ENCODE peak calls at places on chromosomes 11 and 22, in four cellular contexts. F, A, K and W are unnamed samples.

GRCh38 chr11:95652002-95652472 is 137.5 kb downstream of the FAM76B start:
- DNase-seq in F (no peak), A (no peak), K (peak), W (no peak)

GRCh38 chr11:61890536-61891330 is 612 bp downstream of the FADS3 start:
- DNase-seq in F (no peak), A (peak), K (peak), W (no peak)

GRCh38 chr11:27390959-27391326 is 27.9 kb upstream of the CCDC34 start:
- DNase-seq in F (no peak), A (no peak), K (no peak), W (no peak)

GRCh38 chr11:24705474-24705873 is 208.6 kb downstream of the LUZP2 start:
- DNase-seq in F (no peak), A (no peak), K (no peak), W (no peak)

GRCh38 chr11:65432686-65433582 is 10.3 kb downstream of the NEAT1 start:
- DNase-seq in F (no peak), A (no peak), K (peak), W (no peak)

GRCh38 chr11:134414772-134415765 is 3.0 kb upstream of the B3GAT1 start:
- DNase-seq in F (no peak), A (no peak), K (no peak), W (peak)

GRCh38 chr11:16047073-16047472 is 309.3 kb downstream of the SOX6 start:
- DNase-seq in F (no peak), A (no peak), K (peak), W (peak)

GRCh38 chr22:48404801-48405447 is 1422.7 kb downstream of the BRD1 start:
- DNase-seq in F (no peak), A (no peak), K (no peak), W (no peak)

GRCh38 chr11:19444231-19444630 is 203.5 kb upstream of the E2F8 start:
- DNase-seq in F (no peak), A (no peak), K (no peak), W (no peak)

GRCh38 chr11:35040221-35040942 is 98.6 kb upstream of the CD44 start:
- DNase-seq in F (peak), A (no peak), K (peak), W (no peak)

GRCh38 chr11:71203681-71204080 is 48.7 kb downstream of the SHANK2 start:
- DNase-seq in F (no peak), A (no peak), K (no peak), W (no peak)

GRCh38 chr11:40338062-40338461 is 1121.4 kb downstream of the LRRC4C start:
- DNase-seq in F (no peak), A (no peak), K (no peak), W (no peak)

GRCh38 chr11:29300441-29300840 is 716.4 kb downstream of the KCNA4 start:
- DNase-seq in F (no peak), A (no peak), K (no peak), W (no peak)

GRCh38 chr11:118916842-118917388 is 8.8 kb downstream of the BCL9L start:
- DNase-seq in F (no peak), A (peak), K (peak), W (peak)

GRCh38 chr11:78032090-78032489 is 9.0 kb upstream of the KCTD14 start:
- DNase-seq in F (no peak), A (no peak), K (no peak), W (no peak)

GRCh38 chr11:110474578-110474977 is 44.8 kb downstream of the FDX1 start:
- DNase-seq in F (no peak), A (no peak), K (no peak), W (no peak)

GRCh38 chr22:49215840-49216239 is 611.8 kb downstream of the BRD1 start:
- DNase-seq in F (no peak), A (no peak), K (no peak), W (no peak)

GRCh38 chr11:326592-326841 is 5.9 kb upstream of the IFITM3 start:
- DNase-seq in F (no peak), A (no peak), K (no peak), W (no peak)

GRCh38 chr11:15764948-15765347 is 591.4 kb downstream of the SOX6 start:
- DNase-seq in F (no peak), A (no peak), K (no peak), W (no peak)

GRCh38 chr11:102683277-102683676 is 22.3 kb downstream of the MMP27 start:
- DNase-seq in F (no peak), A (no peak), K (no peak), W (no peak)
- TF ChIP-seq MAX in F (no peak), A (no peak), K (no peak), W (no peak)

DNA sequence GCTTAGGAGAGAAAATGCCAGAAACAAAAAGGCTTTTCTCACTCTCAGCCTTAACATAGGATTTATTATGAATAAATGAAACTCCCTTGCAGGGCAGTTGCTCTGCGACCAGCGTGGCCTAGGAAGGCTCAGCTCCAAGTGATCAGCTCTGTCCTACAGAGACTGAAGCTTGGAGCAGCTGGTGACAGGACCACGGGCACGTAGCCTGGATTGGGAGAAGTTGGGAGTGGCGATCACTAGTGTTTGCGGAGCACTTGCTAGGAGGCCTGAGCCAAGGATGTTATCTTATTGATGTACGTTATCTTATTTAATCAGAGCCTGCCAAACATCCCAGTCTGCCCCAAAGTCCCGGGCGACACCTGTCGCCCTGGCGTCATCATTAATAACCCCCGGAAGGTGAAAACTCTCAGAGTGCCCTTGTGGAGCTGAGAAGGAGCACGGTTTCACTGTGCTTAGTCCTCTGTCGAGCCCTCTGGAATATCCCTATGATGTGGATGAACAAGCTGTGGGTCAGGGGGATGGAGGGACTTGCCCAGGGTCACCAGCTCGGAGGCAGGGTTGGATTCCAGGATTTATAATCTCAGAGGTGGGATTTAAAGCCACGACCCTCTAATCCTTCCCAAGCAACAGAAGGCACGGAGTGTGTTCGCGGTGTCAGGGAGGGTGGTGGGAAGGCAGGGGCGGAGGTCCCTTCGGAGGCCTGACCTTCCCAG is 40.8 kb upstream of the SMIM38 start:
- DNase-seq in F (no peak), A (no peak), K (no peak), W (no peak)
- TF ChIP-seq ETV6 in F (no peak), A (no peak), K (no peak), W (no peak)

DNA sequence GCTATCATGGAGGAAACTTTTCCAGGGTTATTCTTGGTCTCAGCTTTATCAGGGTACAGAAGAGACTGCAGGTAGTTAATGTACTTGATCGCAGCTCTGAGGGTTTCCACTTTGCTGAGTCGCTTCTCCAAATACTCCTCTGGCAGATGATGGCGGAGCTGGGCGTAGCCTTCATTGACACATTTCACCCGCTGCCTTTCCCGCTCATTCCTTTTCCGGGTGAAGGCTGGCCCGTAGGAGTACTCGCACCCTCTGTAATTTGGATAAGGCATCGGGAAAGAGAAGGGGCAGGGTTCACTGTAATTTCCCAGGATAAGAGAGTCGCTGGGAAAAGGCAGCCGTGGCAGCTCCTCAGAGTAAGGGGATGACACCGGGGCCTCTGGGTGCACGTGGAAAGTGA is 4.9 kb upstream of the C11orf16 start:
- DNase-seq in F (no peak), A (no peak), K (no peak), W (no peak)
- TF ChIP-seq MAX in F (no peak), A (no peak), K (no peak), W (no peak)

GRCh38 chr11:14413307-14414072 is 54.5 kb upstream of the RRAS2 start:
- DNase-seq in F (no peak), A (no peak), K (peak), W (peak)
- TF ChIP-seq ETV6 in F (no peak), A (no peak), K (no peak), W (no peak)

GRCh38 chr22:37240941-37241320 is 3.1 kb downstream of the RAC2 start:
- DNase-seq in F (no peak), A (no peak), K (no peak), W (no peak)
- TF ChIP-seq MAX in F (no peak), A (no peak), K (no peak), W (no peak)

GRCh38 chr11:125343086-125343731 is 152.9 kb downstream of the FEZ1 start:
- DNase-seq in F (no peak), A (no peak), K (no peak), W (no peak)

GRCh38 chr11:125342281-125342980 is 153.6 kb downstream of the FEZ1 start:
- DNase-seq in F (no peak), A (no peak), K (no peak), W (no peak)

GRCh38 chr11:125344846-125345705 is 151.0 kb downstream of the FEZ1 start:
- DNase-seq in F (no peak), A (no peak), K (no peak), W (no peak)

GRCh38 chr11:125341676-125342075 is 154.4 kb downstream of the FEZ1 start:
- DNase-seq in F (no peak), A (no peak), K (no peak), W (no peak)

GRCh38 chr11:125343732-125344131 is 152.3 kb downstream of the FEZ1 start:
- DNase-seq in F (no peak), A (no peak), K (no peak), W (no peak)
- TF ChIP-seq ETV6 in F (no peak), A (no peak), K (no peak), W (no peak)

GRCh38 chr11:125572916-125573315 is 3.6 kb downstream of the EI24 start:
- DNase-seq in F (no peak), A (no peak), K (no peak), W (no peak)

GRCh38 chr11:125568970-125569912 is at the start of gene EI24:
- DNase-seq in F (peak), A (peak), K (peak), W (peak)

GRCh38 chr11:125570952-125571351 is 1.7 kb downstream of the EI24 start:
- DNase-seq in F (no peak), A (no peak), K (no peak), W (no peak)

GRCh38 chr11:125566235-125566634 is 3.0 kb upstream of the EI24 start:
- DNase-seq in F (no peak), A (no peak), K (no peak), W (no peak)

GRCh38 chr11:125569913-125570621 is 790 bp downstream of the EI24 start:
- DNase-seq in F (no peak), A (no peak), K (peak), W (no peak)
- TF ChIP-seq MAX in F (no peak), A (no peak), K (no peak), W (no peak)

DNA sequence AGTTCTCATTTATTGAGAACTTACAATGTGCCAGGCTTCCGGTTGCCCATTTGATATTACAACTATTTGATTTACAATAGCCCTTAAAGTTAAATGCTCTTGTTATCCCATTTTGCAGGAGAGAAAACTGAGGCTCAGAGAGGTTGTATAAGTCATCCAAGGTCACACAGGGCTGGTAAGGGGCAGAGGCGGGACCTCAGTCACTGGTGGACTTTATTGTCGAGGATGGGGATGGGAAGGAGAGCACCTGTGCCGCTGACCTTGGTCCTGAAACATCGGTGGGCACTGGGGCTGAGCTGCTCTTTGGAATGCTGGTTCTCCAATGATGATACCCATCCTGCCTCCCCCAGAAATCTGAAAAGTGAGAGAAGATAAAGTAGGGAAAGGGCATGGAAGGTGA is 265.4 kb downstream of the MIAT start:
- DNase-seq in F (no peak), A (no peak), K (peak), W (peak)
- TF ChIP-seq ETV6 in F (no peak), A (no peak), K (no peak), W (peak)

GRCh38 chr22:31973739-31974138 is 29.4 kb downstream of the YWHAH start:
- DNase-seq in F (no peak), A (no peak), K (no peak), W (no peak)

GRCh38 chr22:31969789-31970489 is 25.6 kb downstream of the YWHAH start:
- DNase-seq in F (no peak), A (peak), K (peak), W (peak)

GRCh38 chr22:31972180-31972579 is 27.8 kb downstream of the YWHAH start:
- DNase-seq in F (no peak), A (no peak), K (no peak), W (no peak)

GRCh38 chr22:31968022-31968421 is 23.7 kb downstream of the YWHAH start:
- DNase-seq in F (no peak), A (no peak), K (no peak), W (no peak)

DNA sequence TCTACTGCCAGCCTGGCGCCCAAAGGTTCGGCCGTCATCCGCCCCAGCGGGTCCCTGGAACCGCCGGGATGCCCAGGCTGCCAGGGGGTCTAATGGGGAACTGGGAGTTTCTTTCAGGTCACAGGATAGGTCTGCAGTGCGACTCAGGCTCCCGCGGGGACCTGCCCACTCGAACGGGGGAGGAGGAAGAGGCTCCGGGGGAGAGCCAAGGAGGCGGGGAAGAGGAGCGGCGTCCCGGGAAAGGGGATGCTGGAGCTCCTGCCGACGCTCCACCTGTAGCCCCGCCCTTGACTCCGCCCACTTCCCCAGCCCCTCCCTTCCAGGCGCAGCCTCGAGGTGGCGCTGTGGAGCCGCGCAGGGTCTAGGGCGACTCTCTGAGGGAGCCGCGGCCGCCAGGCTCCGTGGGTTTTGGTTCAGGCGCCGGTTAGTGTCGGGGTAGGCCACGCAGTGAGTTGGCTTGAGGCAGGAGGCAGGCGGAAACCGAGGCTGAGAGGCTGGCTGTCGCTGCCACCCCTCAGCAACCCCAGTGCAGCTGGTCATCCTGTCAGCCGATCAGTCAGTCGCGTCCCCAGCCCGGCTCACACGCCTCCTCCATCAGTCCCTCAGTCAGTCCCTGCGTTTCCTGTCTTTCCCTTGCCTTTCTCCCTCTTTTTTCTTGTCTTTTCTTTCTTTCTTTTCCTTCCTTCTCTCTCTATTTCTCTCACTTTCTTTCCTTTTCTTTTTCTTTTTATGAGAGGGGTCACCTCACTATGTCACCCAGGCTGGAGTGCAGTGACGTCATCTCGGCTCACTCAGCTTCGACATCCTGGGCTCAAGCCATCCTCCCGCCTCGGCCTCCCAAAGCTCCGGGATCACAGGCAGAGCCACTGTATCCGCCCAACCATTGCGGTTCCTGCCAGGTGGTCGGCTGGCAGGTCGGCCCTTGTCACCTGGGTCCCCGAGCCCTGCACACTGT is 26.4 kb downstream of the YWHAH start:
- DNase-seq in F (peak), A (peak), K (peak), W (peak)
- TF ChIP-seq MAX in F (no peak), A (peak), K (no peak), W (peak)